ENCODE peak calls at places on chromosomes 3 and 15, in eight cellular contexts. O, U, Z, Y, S, T, M and X are unnamed samples.

GRCh38 chr3:14620512-14620911 is 31.1 kb upstream of the CCDC174 start:
- DNase-seq in U (no peak), O (no peak), T (no peak), Z (no peak), M (peak), S (no peak), Y (no peak), X (no peak)

GRCh38 chr3:73883497-73883896 is 258.8 kb upstream of the PDZRN3 start:
- DNase-seq in T (no peak), O (no peak), Z (no peak), M (no peak), Y (no peak), S (no peak), U (no peak), X (no peak)

GRCh38 chr3:38555149-38555840 is 59.2 kb downstream of the EXOG start:
- DNase-seq in O (no peak), T (no peak), U (no peak), M (no peak), S (no peak), Z (no peak), Y (peak), X (no peak)

GRCh38 chr3:141797167-141797773 is 34.1 kb downstream of the GRK7 start:
- DNase-seq in O (no peak), T (peak), M (peak), Y (peak), Z (no peak), S (no peak), U (peak), X (no peak)

GRCh38 chr3:154458560-154458959 is 28.6 kb upstream of the GPR149 start:
- DNase-seq in Y (no peak), S (no peak), U (no peak), O (no peak), Z (no peak), M (no peak), T (no peak), X (no peak)

GRCh38 chr3:143775401-143775970 is 72.8 kb downstream of the SLC9A9 start:
- DNase-seq in S (no peak), T (peak), Y (no peak), O (no peak), M (no peak), U (peak), Z (no peak), X (no peak)

GRCh38 chr3:166263460-166263859 is 426.2 kb upstream of the BCHE start:
- DNase-seq in S (no peak), T (no peak), O (no peak), Y (no peak), Z (no peak), U (no peak), M (no peak), X (no peak)

GRCh38 chr15:45829336-45830153 is 194.7 kb downstream of the SQOR start:
- DNase-seq in U (no peak), Z (no peak), S (no peak), Y (no peak), T (no peak), O (no peak), M (peak), X (no peak)

GRCh38 chr15:57950381-57950946 is 115.0 kb downstream of the ALDH1A2 start:
- DNase-seq in M (no peak), U (no peak), T (no peak), S (no peak), O (no peak), Y (no peak), Z (no peak), X (no peak)

GRCh38 chr3:52775877-52776276 is 1.5 kb upstream of the ITIH1 start:
- DNase-seq in T (no peak), U (no peak), S (no peak), Z (no peak), M (no peak), Y (no peak), O (no peak), X (no peak)

GRCh38 chr3:45442679-45443214 is 54.4 kb downstream of the LARS2 start:
- DNase-seq in O (no peak), Y (no peak), S (no peak), U (no peak), Z (no peak), M (no peak), T (peak), X (no peak)

GRCh38 chr3:119195911-119196310 is 22.5 kb downstream of the UPK1B start:
- DNase-seq in T (no peak), Z (no peak), Y (no peak), O (no peak), S (no peak), M (no peak), U (no peak), X (no peak)

GRCh38 chr3:127056281-127056680 is 73.4 kb downstream of the PLXNA1 start:
- DNase-seq in T (no peak), U (no peak), S (no peak), M (no peak), O (no peak), Y (peak), Z (no peak), X (no peak)

GRCh38 chr15:94638183-94638582 is 406.8 kb downstream of the MCTP2 start:
- DNase-seq in Z (no peak), T (no peak), S (no peak), M (no peak), U (no peak), Y (no peak), O (no peak), X (no peak)